ENCODE peak calls at places on chromosomes 4 and X, in four cellular contexts. One of them, this sample, is unnamed. For H3K27me3, the result is how much of the 10 kb centered on the place peaks cover.

GRCh38 chr4:181957088-181957487 is 286.1 kb upstream of the TENM3 start:
- DNase-seq in adrenal gland: peak
- DNase-seq in right atrium auricular region: no peak
- DNase-seq in CD8-positive, alpha-beta T cell: no peak
- DNase-seq in this sample: peak

GRCh38 chr4:186954506-186954905 is 230.8 kb upstream of the FAT1 start:
- DNase-seq in adrenal gland: no peak
- DNase-seq in right atrium auricular region: no peak
- DNase-seq in CD8-positive, alpha-beta T cell: no peak
- DNase-seq in this sample: no peak

GRCh38 chrX:11766487-11766886 is 8.4 kb downstream of the MSL3 start:
- DNase-seq in CD8-positive, alpha-beta T cell: peak
- DNase-seq in right atrium auricular region: no peak
- DNase-seq in adrenal gland: no peak
- DNase-seq in this sample: no peak

GRCh38 chr4:71732706-71733105 is 51.2 kb downstream of the GC start:
- DNase-seq in adrenal gland: no peak
- DNase-seq in right atrium auricular region: no peak
- DNase-seq in CD8-positive, alpha-beta T cell: no peak
- DNase-seq in this sample: no peak

GRCh38 chr4:74092957-74093356 is 6.0 kb downstream of the CXCL2 start:
- DNase-seq in CD8-positive, alpha-beta T cell: no peak
- DNase-seq in right atrium auricular region: no peak
- DNase-seq in adrenal gland: no peak
- DNase-seq in this sample: no peak

GRCh38 chr4:13989496-13989895 is 362.0 kb upstream of the BOD1L1 start:
- DNase-seq in right atrium auricular region: no peak
- DNase-seq in CD8-positive, alpha-beta T cell: no peak
- DNase-seq in adrenal gland: peak
- DNase-seq in this sample: no peak

GRCh38 chrX:12567857-12568256 is 223.4 kb upstream of the PRPS2 start:
- DNase-seq in CD8-positive, alpha-beta T cell: no peak
- DNase-seq in adrenal gland: no peak
- DNase-seq in right atrium auricular region: no peak
- DNase-seq in this sample: no peak

GRCh38 chr4:40976343-40976742 is 226.6 kb downstream of the NSUN7 start:
- DNase-seq in adrenal gland: peak
- DNase-seq in right atrium auricular region: no peak
- DNase-seq in CD8-positive, alpha-beta T cell: no peak
- DNase-seq in this sample: peak

GRCh38 chr4:13984996-13985780 is 357.7 kb upstream of the BOD1L1 start:
- DNase-seq in right atrium auricular region: no peak
- DNase-seq in CD8-positive, alpha-beta T cell: no peak
- DNase-seq in adrenal gland: peak
- DNase-seq in this sample: no peak

GRCh38 chr4:155759372-155760252 is 791 bp downstream of the GUCY1B1 start:
- DNase-seq in adrenal gland: peak
- DNase-seq in CD8-positive, alpha-beta T cell: peak
- DNase-seq in right atrium auricular region: peak
- DNase-seq in this sample: peak

GRCh38 chr4:158812543-158812942 is 43.7 kb downstream of the FNIP2 start:
- DNase-seq in right atrium auricular region: no peak
- DNase-seq in adrenal gland: no peak
- DNase-seq in CD8-positive, alpha-beta T cell: no peak
- DNase-seq in this sample: no peak

GRCh38 chrX:43456056-43456455 is 200.0 kb upstream of the MAOA start:
- DNase-seq in adrenal gland: no peak
- DNase-seq in CD8-positive, alpha-beta T cell: no peak
- DNase-seq in right atrium auricular region: no peak
- DNase-seq in this sample: no peak

GRCh38 chr4:146179784-146180405 is 4.4 kb downstream of the LSM6 start:
- DNase-seq in right atrium auricular region: no peak
- DNase-seq in adrenal gland: no peak
- DNase-seq in CD8-positive, alpha-beta T cell: no peak
- DNase-seq in this sample: no peak

GRCh38 chrX:63275127-63275526 is 76.0 kb downstream of the SPIN4 start:
- DNase-seq in adrenal gland: peak
- DNase-seq in CD8-positive, alpha-beta T cell: no peak
- DNase-seq in right atrium auricular region: no peak
- DNase-seq in this sample: peak

GRCh38 chr4:121484633-121485032 is 103.8 kb upstream of the QRFPR start:
- DNase-seq in right atrium auricular region: no peak
- DNase-seq in CD8-positive, alpha-beta T cell: no peak
- DNase-seq in adrenal gland: peak
- DNase-seq in this sample: peak
- TF ChIP-seq CTCF in right atrium auricular region: peak
- TF ChIP-seq CTCF in CD8-positive, alpha-beta T cell: peak
- TF ChIP-seq CTCF in adrenal gland: peak
- TF ChIP-seq CTCF in this sample: peak

DNA sequence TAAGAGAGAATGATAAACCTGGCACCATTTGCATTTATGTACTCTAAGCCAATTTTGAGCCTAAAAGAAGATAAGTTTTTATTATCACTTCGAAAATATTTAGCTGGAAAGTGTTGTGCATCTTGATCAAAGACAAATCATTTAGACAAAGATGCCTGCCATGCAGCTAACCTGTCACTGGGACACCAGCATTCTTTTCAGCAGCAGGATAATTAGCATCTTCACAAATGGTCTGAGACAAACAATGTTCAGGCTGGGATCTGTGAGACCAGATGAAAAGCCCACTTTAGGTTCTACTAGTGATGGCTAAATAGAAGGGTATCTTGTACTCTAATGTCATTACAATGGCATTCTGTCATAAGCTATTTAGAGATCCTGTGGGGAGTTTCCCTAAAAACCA is 7.1 kb downstream of the PRDM8 start:
- DNase-seq in right atrium auricular region: no peak
- DNase-seq in CD8-positive, alpha-beta T cell: no peak
- DNase-seq in adrenal gland: no peak
- DNase-seq in this sample: no peak
- H3K27me3 ChIP-seq in right atrium auricular region: under half
- H3K27me3 ChIP-seq in CD8-positive, alpha-beta T cell: under half
- H3K27me3 ChIP-seq in adrenal gland: under half
- H3K27me3 ChIP-seq in this sample: under half

GRCh38 chrX:131441033-131441432 is 102.8 kb upstream of the OR13H1 start:
- DNase-seq in CD8-positive, alpha-beta T cell: no peak
- DNase-seq in right atrium auricular region: no peak
- DNase-seq in adrenal gland: no peak
- DNase-seq in this sample: no peak

GRCh38 chrX:131445955-131446354 is 97.9 kb upstream of the OR13H1 start:
- DNase-seq in CD8-positive, alpha-beta T cell: no peak
- DNase-seq in adrenal gland: no peak
- DNase-seq in right atrium auricular region: no peak
- DNase-seq in this sample: no peak
- TF ChIP-seq CTCF in CD8-positive, alpha-beta T cell: no peak
- TF ChIP-seq CTCF in adrenal gland: no peak
- TF ChIP-seq CTCF in right atrium auricular region: no peak
- TF ChIP-seq CTCF in this sample: no peak

GRCh38 chrX:78314561-78314960 is 12.8 kb downstream of the CYSLTR1 start:
- DNase-seq in CD8-positive, alpha-beta T cell: no peak
- DNase-seq in adrenal gland: no peak
- DNase-seq in right atrium auricular region: no peak
- DNase-seq in this sample: no peak
- H3K27me3 ChIP-seq in CD8-positive, alpha-beta T cell: under half
- H3K27me3 ChIP-seq in adrenal gland: under half
- H3K27me3 ChIP-seq in right atrium auricular region: under half
- H3K27me3 ChIP-seq in this sample: under half

DNA sequence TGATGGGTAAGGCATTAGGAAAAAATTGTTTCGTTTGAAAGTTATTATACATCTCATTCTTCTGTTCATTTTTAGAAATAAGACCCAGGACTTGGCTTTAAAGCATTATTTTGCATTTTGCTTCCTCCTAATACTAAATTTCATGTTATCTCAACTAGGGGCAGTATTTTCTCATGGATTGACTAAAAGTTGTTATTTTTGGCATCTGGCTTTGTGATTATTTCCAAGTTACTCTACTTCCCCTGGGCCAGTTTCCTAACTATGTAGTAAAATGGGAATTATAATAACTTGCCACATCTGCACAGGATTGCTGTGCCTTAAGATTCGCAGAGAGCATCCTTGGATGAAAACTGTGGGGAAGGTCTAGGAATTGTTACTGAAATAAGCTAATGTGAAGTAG is 3.0 kb downstream of the RBPJ start:
- DNase-seq in CD8-positive, alpha-beta T cell: no peak
- DNase-seq in right atrium auricular region: no peak
- DNase-seq in adrenal gland: no peak
- DNase-seq in this sample: no peak
- TF ChIP-seq CTCF in CD8-positive, alpha-beta T cell: no peak
- TF ChIP-seq CTCF in right atrium auricular region: peak
- TF ChIP-seq CTCF in adrenal gland: no peak
- TF ChIP-seq CTCF in this sample: no peak

GRCh38 chrX:34656842-34657780 is at the start of gene TMEM47:
- DNase-seq in CD8-positive, alpha-beta T cell: no peak
- DNase-seq in right atrium auricular region: peak
- DNase-seq in adrenal gland: peak
- DNase-seq in this sample: peak

GRCh38 chrX:34656467-34656841 is 631 bp downstream of the TMEM47 start:
- DNase-seq in right atrium auricular region: no peak
- DNase-seq in CD8-positive, alpha-beta T cell: no peak
- DNase-seq in adrenal gland: peak
- DNase-seq in this sample: no peak

GRCh38 chrX:34654939-34655338 is 2.1 kb downstream of the TMEM47 start:
- DNase-seq in CD8-positive, alpha-beta T cell: no peak
- DNase-seq in right atrium auricular region: no peak
- DNase-seq in adrenal gland: no peak
- DNase-seq in this sample: no peak

GRCh38 chrX:34653811-34654210 is 3.3 kb downstream of the TMEM47 start:
- DNase-seq in CD8-positive, alpha-beta T cell: no peak
- DNase-seq in adrenal gland: no peak
- DNase-seq in right atrium auricular region: no peak
- DNase-seq in this sample: no peak

GRCh38 chrX:34655496-34656258 is 1.4 kb downstream of the TMEM47 start:
- DNase-seq in CD8-positive, alpha-beta T cell: no peak
- DNase-seq in right atrium auricular region: no peak
- DNase-seq in adrenal gland: peak
- DNase-seq in this sample: peak
- H3K27me3 ChIP-seq in CD8-positive, alpha-beta T cell: under half
- H3K27me3 ChIP-seq in right atrium auricular region: under half
- H3K27me3 ChIP-seq in adrenal gland: under half
- H3K27me3 ChIP-seq in this sample: under half

This sample was measured in thyroid gland.